ENCODE peak calls at places on chromosomes 3 and 15, in seven cellular contexts. One of them, this sample, is unnamed.

GRCh38 chr3:172853005-172853404 is 102.5 kb downstream of the ECT2 start:
- DNase-seq in GM20000: no peak
- DNase-seq in esophagus squamous epithelium: no peak
- DNase-seq in RCC 7860: no peak
- DNase-seq in T-helper 2 cell: no peak
- DNase-seq in cerebellar nuclear complex: no peak
- DNase-seq in A172: no peak
- DNase-seq in this sample: no peak

GRCh38 chr3:87503901-87504498 is 227.6 kb upstream of the POU1F1 start:
- DNase-seq in GM20000: peak; percentile 31
- DNase-seq in T-helper 2 cell: no peak
- DNase-seq in A172: peak; percentile 87
- DNase-seq in esophagus squamous epithelium: no peak
- DNase-seq in RCC 7860: peak; percentile 46
- DNase-seq in cerebellar nuclear complex: no peak
- DNase-seq in this sample: peak; percentile 72

GRCh38 chr3:12990781-12991480 is 82.3 kb downstream of the IQSEC1 start:
- DNase-seq in T-helper 2 cell: no peak
- DNase-seq in GM20000: no peak
- DNase-seq in RCC 7860: peak; percentile 32
- DNase-seq in cerebellar nuclear complex: no peak
- DNase-seq in A172: peak; percentile 82
- DNase-seq in esophagus squamous epithelium: no peak
- DNase-seq in this sample: peak; percentile 74

GRCh38 chr3:188184649-188185048 is 30.7 kb downstream of the LPP start:
- DNase-seq in A172: no peak
- DNase-seq in GM20000: no peak
- DNase-seq in cerebellar nuclear complex: no peak
- DNase-seq in T-helper 2 cell: no peak
- DNase-seq in RCC 7860: no peak
- DNase-seq in esophagus squamous epithelium: no peak
- DNase-seq in this sample: no peak

GRCh38 chr3:124217542-124217941 is 225.6 kb upstream of the ROPN1 start:
- DNase-seq in GM20000: peak; percentile 35
- DNase-seq in cerebellar nuclear complex: no peak
- DNase-seq in A172: peak; percentile 80
- DNase-seq in RCC 7860: peak; percentile 45
- DNase-seq in T-helper 2 cell: no peak
- DNase-seq in esophagus squamous epithelium: no peak
- DNase-seq in this sample: peak; percentile 63

GRCh38 chr3:42960282-42960681 is 18.8 kb upstream of the GASK1A start:
- DNase-seq in cerebellar nuclear complex: no peak
- DNase-seq in GM20000: no peak
- DNase-seq in A172: peak; percentile 26
- DNase-seq in RCC 7860: no peak
- DNase-seq in T-helper 2 cell: no peak
- DNase-seq in esophagus squamous epithelium: no peak
- DNase-seq in this sample: no peak

GRCh38 chr15:79640206-79640605 is 208.1 kb downstream of the MINAR1 start:
- DNase-seq in GM20000: no peak
- DNase-seq in cerebellar nuclear complex: no peak
- DNase-seq in T-helper 2 cell: no peak
- DNase-seq in RCC 7860: peak; percentile 94
- DNase-seq in A172: peak; percentile 96
- DNase-seq in esophagus squamous epithelium: no peak
- DNase-seq in this sample: peak; percentile 94

GRCh38 chr15:60829416-60829815 is 350.5 kb upstream of the ICE2 start:
- DNase-seq in T-helper 2 cell: no peak
- DNase-seq in cerebellar nuclear complex: no peak
- DNase-seq in A172: no peak
- DNase-seq in esophagus squamous epithelium: no peak
- DNase-seq in RCC 7860: no peak
- DNase-seq in GM20000: no peak
- DNase-seq in this sample: no peak

GRCh38 chr3:148648685-148649352 is 48.9 kb upstream of the AGTR1 start:
- DNase-seq in GM20000: no peak
- DNase-seq in RCC 7860: no peak
- DNase-seq in cerebellar nuclear complex: no peak
- DNase-seq in T-helper 2 cell: no peak
- DNase-seq in A172: peak; percentile 48
- DNase-seq in esophagus squamous epithelium: no peak
- DNase-seq in this sample: peak; percentile 7

GRCh38 chr15:65556622-65557021 is 26.4 kb downstream of the HACD3 start:
- DNase-seq in GM20000: no peak
- DNase-seq in cerebellar nuclear complex: no peak
- DNase-seq in A172: no peak
- DNase-seq in RCC 7860: no peak
- DNase-seq in T-helper 2 cell: no peak
- DNase-seq in esophagus squamous epithelium: no peak
- DNase-seq in this sample: no peak

GRCh38 chr3:81393251-81393650 is 368.2 kb downstream of the GBE1 start:
- DNase-seq in esophagus squamous epithelium: no peak
- DNase-seq in T-helper 2 cell: no peak
- DNase-seq in GM20000: no peak
- DNase-seq in cerebellar nuclear complex: no peak
- DNase-seq in RCC 7860: no peak
- DNase-seq in A172: no peak
- DNase-seq in this sample: peak; percentile 4

GRCh38 chr3:129741794-129742193 is 135.3 kb upstream of the PLXND1 start:
- DNase-seq in cerebellar nuclear complex: no peak
- DNase-seq in RCC 7860: no peak
- DNase-seq in esophagus squamous epithelium: no peak
- DNase-seq in T-helper 2 cell: no peak
- DNase-seq in A172: no peak
- DNase-seq in GM20000: no peak
- DNase-seq in this sample: no peak

GRCh38 chr3:138362536-138362935 is 14.2 kb downstream of the MRAS start:
- DNase-seq in A172: no peak
- DNase-seq in GM20000: no peak
- DNase-seq in RCC 7860: no peak
- DNase-seq in cerebellar nuclear complex: no peak
- DNase-seq in T-helper 2 cell: no peak
- DNase-seq in esophagus squamous epithelium: no peak
- DNase-seq in this sample: no peak

This sample was measured in kidney tubule cell.